ENCODE peak calls at places on chromosomes 13 and 19, in eight cellular contexts. One of them, this sample, is unnamed.
A peak's percentile ranks its signal among the peaks of the same experiment; 100 is the strongest.

GRCh38 chr19:2392366-2392765 is 32.3 kb downstream of the TMPRSS9 start:
- DNase-seq in neural progenitor cell: no peak
- DNase-seq in fibroblast of pulmonary artery: no peak
- DNase-seq in AG09309: no peak
- DNase-seq in upper lobe of right lung: no peak
- DNase-seq in sigmoid colon: no peak
- DNase-seq in lung: no peak
- DNase-seq in kidney: no peak
- DNase-seq in this sample: no peak

GRCh38 chr19:14786421-14786851 is 8.1 kb upstream of the ADGRE2 start:
- DNase-seq in kidney: peak; percentile 84
- DNase-seq in AG09309: no peak
- DNase-seq in sigmoid colon: no peak
- DNase-seq in fibroblast of pulmonary artery: peak; percentile 9
- DNase-seq in neural progenitor cell: peak; percentile 80
- DNase-seq in upper lobe of right lung: no peak
- DNase-seq in lung: no peak
- DNase-seq in this sample: peak; percentile 63

GRCh38 chr19:53908106-53908932 is 759 bp upstream of the CACNG7 start:
- DNase-seq in kidney: no peak
- DNase-seq in upper lobe of right lung: no peak
- DNase-seq in neural progenitor cell: peak; percentile 88
- DNase-seq in fibroblast of pulmonary artery: peak; percentile 71
- DNase-seq in lung: no peak
- DNase-seq in sigmoid colon: no peak
- DNase-seq in AG09309: no peak
- DNase-seq in this sample: peak; percentile 85

GRCh38 chr13:108496364-108497215 is 132.8 kb upstream of the MYO16 start:
- DNase-seq in sigmoid colon: no peak
- DNase-seq in fibroblast of pulmonary artery: peak; percentile 5
- DNase-seq in neural progenitor cell: peak; percentile 47
- DNase-seq in upper lobe of right lung: no peak
- DNase-seq in AG09309: no peak
- DNase-seq in lung: no peak
- DNase-seq in kidney: no peak
- DNase-seq in this sample: peak; percentile 32

GRCh38 chr13:24269803-24270202 is 39.6 kb upstream of the C1QTNF9 start:
- DNase-seq in kidney: no peak
- DNase-seq in upper lobe of right lung: no peak
- DNase-seq in AG09309: no peak
- DNase-seq in neural progenitor cell: no peak
- DNase-seq in sigmoid colon: no peak
- DNase-seq in fibroblast of pulmonary artery: no peak
- DNase-seq in lung: no peak
- DNase-seq in this sample: no peak

GRCh38 chr19:16060294-16060693 is 16.0 kb upstream of the TPM4 start:
- DNase-seq in neural progenitor cell: no peak
- DNase-seq in lung: no peak
- DNase-seq in sigmoid colon: no peak
- DNase-seq in AG09309: no peak
- DNase-seq in kidney: no peak
- DNase-seq in upper lobe of right lung: no peak
- DNase-seq in fibroblast of pulmonary artery: no peak
- DNase-seq in this sample: no peak

GRCh38 chr19:1424182-1424955 is 13.8 kb upstream of the RPS15 start:
- DNase-seq in fibroblast of pulmonary artery: no peak
- DNase-seq in upper lobe of right lung: no peak
- DNase-seq in sigmoid colon: no peak
- DNase-seq in neural progenitor cell: no peak
- DNase-seq in lung: no peak
- DNase-seq in kidney: no peak
- DNase-seq in AG09309: no peak
- DNase-seq in this sample: no peak

GRCh38 chr19:52896431-52897148 is 845 bp downstream of the ZNF320 start:
- DNase-seq in sigmoid colon: no peak
- DNase-seq in neural progenitor cell: peak; percentile 41
- DNase-seq in lung: peak; percentile 35
- DNase-seq in AG09309: no peak
- DNase-seq in fibroblast of pulmonary artery: peak; percentile 11
- DNase-seq in upper lobe of right lung: peak; percentile 66
- DNase-seq in kidney: peak; percentile 79
- DNase-seq in this sample: peak; percentile 50

GRCh38 chr19:51798958-51799310 is 4.0 kb downstream of the FPR3 start:
- DNase-seq in upper lobe of right lung: peak; percentile 78
- DNase-seq in neural progenitor cell: no peak
- DNase-seq in kidney: peak; percentile 74
- DNase-seq in AG09309: no peak
- DNase-seq in lung: no peak
- DNase-seq in fibroblast of pulmonary artery: no peak
- DNase-seq in sigmoid colon: peak; percentile 70
- DNase-seq in this sample: no peak

GRCh38 chr13:48630291-48630690 is 23.4 kb upstream of the CYSLTR2 start:
- DNase-seq in neural progenitor cell: no peak
- DNase-seq in lung: no peak
- DNase-seq in sigmoid colon: no peak
- DNase-seq in fibroblast of pulmonary artery: no peak
- DNase-seq in kidney: no peak
- DNase-seq in upper lobe of right lung: no peak
- DNase-seq in AG09309: no peak
- DNase-seq in this sample: no peak

GRCh38 chr13:48400090-48400694 is 12.7 kb downstream of the LPAR6 start:
- DNase-seq in upper lobe of right lung: no peak
- DNase-seq in neural progenitor cell: no peak
- DNase-seq in lung: no peak
- DNase-seq in fibroblast of pulmonary artery: peak; percentile 24
- DNase-seq in AG09309: no peak
- DNase-seq in sigmoid colon: no peak
- DNase-seq in kidney: no peak
- DNase-seq in this sample: no peak

GRCh38 chr13:25904830-25905229 is 147.0 kb downstream of the SHISA2 start:
- DNase-seq in fibroblast of pulmonary artery: no peak
- DNase-seq in lung: no peak
- DNase-seq in sigmoid colon: no peak
- DNase-seq in AG09309: no peak
- DNase-seq in neural progenitor cell: no peak
- DNase-seq in kidney: no peak
- DNase-seq in upper lobe of right lung: no peak
- DNase-seq in this sample: no peak

GRCh38 chr13:96141032-96141431 is 51.1 kb downstream of the HS6ST3 start:
- DNase-seq in kidney: no peak
- DNase-seq in lung: no peak
- DNase-seq in AG09309: no peak
- DNase-seq in upper lobe of right lung: no peak
- DNase-seq in fibroblast of pulmonary artery: peak; percentile 56
- DNase-seq in neural progenitor cell: peak; percentile 67
- DNase-seq in sigmoid colon: no peak
- DNase-seq in this sample: no peak

GRCh38 chr19:48961051-48961649 is 4.0 kb upstream of the FTL start:
- DNase-seq in sigmoid colon: no peak
- DNase-seq in fibroblast of pulmonary artery: no peak
- DNase-seq in lung: no peak
- DNase-seq in AG09309: no peak
- DNase-seq in upper lobe of right lung: no peak
- DNase-seq in neural progenitor cell: no peak
- DNase-seq in kidney: no peak
- DNase-seq in this sample: peak; percentile 35

GRCh38 chr13:113933901-113934300 is 40.0 kb downstream of the C13orf46 start:
- DNase-seq in neural progenitor cell: no peak
- DNase-seq in lung: no peak
- DNase-seq in upper lobe of right lung: peak; percentile 45
- DNase-seq in kidney: peak; percentile 15
- DNase-seq in AG09309: no peak
- DNase-seq in sigmoid colon: peak; percentile 50
- DNase-seq in fibroblast of pulmonary artery: no peak
- DNase-seq in this sample: no peak

DNA sequence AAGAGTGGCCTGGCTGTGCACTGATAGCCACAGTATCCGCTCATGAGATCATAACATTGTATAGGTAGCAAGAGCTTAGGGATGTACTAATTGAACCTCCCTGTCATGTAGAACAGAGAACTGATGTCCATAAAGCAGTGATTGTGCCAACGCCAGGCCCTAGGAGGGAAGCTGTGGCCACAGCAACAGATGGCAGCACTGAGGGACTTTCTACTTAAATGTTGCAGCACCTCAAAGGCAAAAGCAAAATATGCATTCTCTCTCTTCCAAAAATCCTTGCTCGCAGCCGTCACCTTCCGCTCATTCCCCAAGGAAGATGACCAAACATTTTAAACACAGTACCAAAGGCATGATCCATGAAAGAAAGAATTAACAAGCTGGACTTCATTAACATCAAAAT is 32.3 kb downstream of the COL4A1 start:
- DNase-seq in fibroblast of pulmonary artery: no peak
- DNase-seq in lung: no peak
- DNase-seq in kidney: no peak
- DNase-seq in neural progenitor cell: peak; percentile 38
- DNase-seq in sigmoid colon: peak; percentile 65
- DNase-seq in upper lobe of right lung: no peak
- DNase-seq in AG09309: no peak
- DNase-seq in this sample: no peak
- TF ChIP-seq CTCF in fibroblast of pulmonary artery: peak; percentile 29
- TF ChIP-seq CTCF in lung: no peak
- TF ChIP-seq CTCF in kidney: peak; percentile 35
- TF ChIP-seq CTCF in neural progenitor cell: peak; percentile 39
- TF ChIP-seq CTCF in sigmoid colon: no peak
- TF ChIP-seq CTCF in upper lobe of right lung: peak; percentile 24
- TF ChIP-seq CTCF in AG09309: peak; percentile 45
- TF ChIP-seq CTCF in this sample: no peak

GRCh38 chr19:46503848-46504453 is 8.3 kb upstream of the PNMA8B start:
- DNase-seq in upper lobe of right lung: no peak
- DNase-seq in neural progenitor cell: peak; percentile 1
- DNase-seq in kidney: no peak
- DNase-seq in sigmoid colon: no peak
- DNase-seq in lung: no peak
- DNase-seq in AG09309: no peak
- DNase-seq in fibroblast of pulmonary artery: no peak
- DNase-seq in this sample: no peak
- TF ChIP-seq CTCF in upper lobe of right lung: no peak
- TF ChIP-seq CTCF in neural progenitor cell: no peak
- TF ChIP-seq CTCF in kidney: no peak
- TF ChIP-seq CTCF in sigmoid colon: no peak
- TF ChIP-seq CTCF in lung: no peak
- TF ChIP-seq CTCF in AG09309: no peak
- TF ChIP-seq CTCF in fibroblast of pulmonary artery: no peak
- TF ChIP-seq CTCF in this sample: no peak

GRCh38 chr19:50252111-50252886 is 48.9 kb downstream of the MYH14 start:
- DNase-seq in fibroblast of pulmonary artery: peak; percentile 32
- DNase-seq in upper lobe of right lung: no peak
- DNase-seq in neural progenitor cell: peak; percentile 27
- DNase-seq in AG09309: no peak
- DNase-seq in lung: no peak
- DNase-seq in kidney: no peak
- DNase-seq in sigmoid colon: no peak
- DNase-seq in this sample: no peak
- TF ChIP-seq CTCF in fibroblast of pulmonary artery: peak; percentile 59
- TF ChIP-seq CTCF in upper lobe of right lung: peak; percentile 67
- TF ChIP-seq CTCF in neural progenitor cell: peak; percentile 58
- TF ChIP-seq CTCF in AG09309: peak; percentile 54
- TF ChIP-seq CTCF in lung: peak; percentile 14
- TF ChIP-seq CTCF in kidney: peak; percentile 62
- TF ChIP-seq CTCF in sigmoid colon: no peak
- TF ChIP-seq CTCF in this sample: peak; percentile 61

DNA sequence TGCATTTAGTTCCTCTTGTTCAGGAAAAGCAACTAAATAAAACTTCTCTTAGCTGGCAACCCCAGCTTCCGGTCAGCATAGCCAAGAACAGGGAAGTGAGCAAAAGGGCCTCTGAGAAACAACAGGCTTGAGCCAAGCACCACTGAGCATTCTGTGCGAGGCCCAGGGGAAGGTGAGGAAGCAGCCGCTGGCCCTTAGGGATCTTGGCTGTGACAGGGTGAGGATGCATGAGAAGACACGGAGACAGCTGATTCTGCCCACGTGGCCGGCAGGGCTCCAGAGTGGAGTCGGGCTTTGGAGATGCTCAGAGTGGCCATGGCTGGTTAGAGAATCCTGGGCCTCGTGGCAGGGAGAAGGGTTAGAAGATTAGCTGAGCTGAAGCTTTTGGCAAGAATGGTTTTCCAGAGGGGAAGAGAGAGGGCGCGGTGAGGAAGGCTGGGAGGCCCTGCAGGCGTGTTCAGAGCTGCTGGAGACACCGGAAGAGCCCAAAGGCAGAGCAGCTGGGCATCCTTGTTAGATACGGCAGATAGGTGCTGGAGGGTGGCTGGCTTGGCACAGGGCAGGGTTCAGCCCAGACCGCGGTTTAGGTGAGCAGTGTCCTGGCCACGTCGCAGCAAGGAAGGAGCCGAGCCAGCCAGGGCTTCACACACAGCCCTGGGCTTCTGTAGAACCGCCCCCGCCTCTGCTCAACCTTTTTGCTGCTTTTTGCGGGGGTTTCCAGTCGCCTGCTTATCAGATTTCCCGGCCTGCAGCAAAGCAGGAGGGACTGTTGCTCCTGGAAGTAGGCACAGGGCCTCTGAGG is 17.3 kb downstream of the UPF1 start:
- DNase-seq in lung: peak; percentile 71
- DNase-seq in fibroblast of pulmonary artery: peak; percentile 80
- DNase-seq in AG09309: no peak
- DNase-seq in sigmoid colon: peak; percentile 86
- DNase-seq in kidney: peak; percentile 88
- DNase-seq in neural progenitor cell: no peak
- DNase-seq in upper lobe of right lung: peak; percentile 79
- DNase-seq in this sample: no peak
- TF ChIP-seq CTCF in lung: no peak
- TF ChIP-seq CTCF in fibroblast of pulmonary artery: no peak
- TF ChIP-seq CTCF in AG09309: no peak
- TF ChIP-seq CTCF in sigmoid colon: no peak
- TF ChIP-seq CTCF in kidney: no peak
- TF ChIP-seq CTCF in neural progenitor cell: no peak
- TF ChIP-seq CTCF in upper lobe of right lung: no peak
- TF ChIP-seq CTCF in this sample: no peak